ENCODE peak calls at places on chromosomes 13 and 19, in four cellular contexts. One of them, this sample, is unnamed.

GRCh38 chr13:30004204-30004603 is 153.8 kb upstream of the UBL3 start:
- DNase-seq in psoas muscle: no peak
- DNase-seq in Calu3: no peak
- DNase-seq in retinal pigment epithelial cell: no peak
- DNase-seq in this sample: peak; percentile 31

GRCh38 chr19:47726467-47726866 is 13.2 kb downstream of the EHD2 start:
- DNase-seq in psoas muscle: no peak
- DNase-seq in Calu3: no peak
- DNase-seq in retinal pigment epithelial cell: no peak
- DNase-seq in this sample: no peak

GRCh38 chr13:112078879-112079526 is 12.1 kb downstream of the SOX1 start:
- DNase-seq in psoas muscle: no peak
- DNase-seq in Calu3: no peak
- DNase-seq in retinal pigment epithelial cell: no peak
- DNase-seq in this sample: no peak

GRCh38 chr19:44142014-44142523 is 715 bp downstream of the ZNF234 start:
- DNase-seq in psoas muscle: no peak
- DNase-seq in Calu3: peak; percentile 7
- DNase-seq in retinal pigment epithelial cell: no peak
- DNase-seq in this sample: no peak

GRCh38 chr19:19261350-19262189 is 11.5 kb downstream of the TM6SF2 start:
- DNase-seq in psoas muscle: no peak
- DNase-seq in Calu3: no peak
- DNase-seq in retinal pigment epithelial cell: no peak
- DNase-seq in this sample: no peak

GRCh38 chr13:52599853-52600603 is 42.2 kb upstream of the HNRNPA1L2 start:
- DNase-seq in psoas muscle: peak; percentile 64
- DNase-seq in Calu3: no peak
- DNase-seq in retinal pigment epithelial cell: no peak
- DNase-seq in this sample: no peak

GRCh38 chr19:16588824-16589577 is 16.8 kb upstream of the SLC35E1 start:
- DNase-seq in psoas muscle: peak; percentile 39
- DNase-seq in Calu3: no peak
- DNase-seq in retinal pigment epithelial cell: no peak
- DNase-seq in this sample: no peak

GRCh38 chr19:28874742-28875141 is 338.2 kb downstream of the UQCRFS1 start:
- DNase-seq in psoas muscle: no peak
- DNase-seq in Calu3: no peak
- DNase-seq in retinal pigment epithelial cell: no peak
- DNase-seq in this sample: no peak

GRCh38 chr13:48235100-48235813 is 2.3 kb downstream of the ITM2B start:
- DNase-seq in psoas muscle: no peak
- DNase-seq in Calu3: peak; percentile 22
- DNase-seq in retinal pigment epithelial cell: no peak
- DNase-seq in this sample: no peak

GRCh38 chr13:100633461-100633860 is 41.1 kb downstream of the TMTC4 start:
- DNase-seq in psoas muscle: no peak
- DNase-seq in Calu3: no peak
- DNase-seq in retinal pigment epithelial cell: no peak
- DNase-seq in this sample: no peak

GRCh38 chr13:60931858-60932546 is 483.6 kb downstream of the PCDH20 start:
- DNase-seq in psoas muscle: no peak
- DNase-seq in Calu3: no peak
- DNase-seq in retinal pigment epithelial cell: no peak
- DNase-seq in this sample: no peak

GRCh38 chr19:10270180-10270615 is 722 bp upstream of the ICAM1 start:
- DNase-seq in psoas muscle: peak; percentile 84
- DNase-seq in Calu3: no peak
- DNase-seq in retinal pigment epithelial cell: no peak
- DNase-seq in this sample: no peak

GRCh38 chr19:6223461-6224307 is 56.1 kb downstream of the MLLT1 start:
- DNase-seq in psoas muscle: peak; percentile 66
- DNase-seq in Calu3: no peak
- DNase-seq in retinal pigment epithelial cell: no peak
- DNase-seq in this sample: no peak

GRCh38 chr19:16496613-16496983 is 404 bp downstream of the C19orf44 start:
- DNase-seq in psoas muscle: peak; percentile 89
- DNase-seq in Calu3: no peak
- DNase-seq in retinal pigment epithelial cell: peak; percentile 24
- DNase-seq in this sample: no peak

GRCh38 chr13:47426126-47426849 is 529.4 kb upstream of the HTR2A start:
- DNase-seq in psoas muscle: no peak
- DNase-seq in Calu3: peak; percentile 1
- DNase-seq in retinal pigment epithelial cell: peak; percentile 74
- DNase-seq in this sample: no peak

GRCh38 chr19:55116232-55117062 is 990 bp downstream of the PPP1R12C start:
- DNase-seq in psoas muscle: peak; percentile 80
- DNase-seq in Calu3: peak; percentile 28
- DNase-seq in retinal pigment epithelial cell: no peak
- DNase-seq in this sample: no peak
- TF ChIP-seq CTCF in psoas muscle: no peak
- TF ChIP-seq CTCF in Calu3: no peak
- TF ChIP-seq CTCF in retinal pigment epithelial cell: peak; percentile 1
- TF ChIP-seq CTCF in this sample: no peak

DNA sequence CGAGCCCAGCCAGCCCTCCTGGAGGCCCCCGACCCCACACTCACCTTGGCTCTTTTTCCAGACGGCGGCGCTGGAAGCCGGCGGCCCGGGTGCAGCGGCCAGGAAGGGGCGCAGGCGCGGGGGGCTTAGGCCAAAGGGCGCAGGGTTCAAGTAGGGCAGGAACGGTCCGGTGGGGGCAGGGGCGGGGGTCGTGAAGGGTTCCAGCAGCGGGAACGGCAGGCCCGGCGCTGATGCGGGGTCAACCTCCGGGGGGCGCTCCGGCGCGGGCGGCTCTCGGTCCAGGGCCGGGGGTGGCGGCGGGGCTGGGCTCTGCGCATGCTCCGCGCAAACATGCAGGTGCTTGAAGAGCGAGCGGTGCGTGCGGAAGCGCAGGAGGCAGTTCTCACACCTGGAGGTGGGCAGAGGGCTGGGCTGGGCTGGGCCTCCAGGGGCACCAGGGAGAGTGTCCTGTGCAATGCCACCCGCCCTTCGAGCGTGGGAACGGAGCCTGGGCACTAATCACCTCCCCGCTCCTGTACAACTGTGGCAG is 2.3 kb downstream of the ZNF414 start:
- DNase-seq in psoas muscle: no peak
- DNase-seq in Calu3: no peak
- DNase-seq in retinal pigment epithelial cell: no peak
- DNase-seq in this sample: no peak
- TF ChIP-seq CTCF in psoas muscle: no peak
- TF ChIP-seq CTCF in Calu3: no peak
- TF ChIP-seq CTCF in retinal pigment epithelial cell: no peak
- TF ChIP-seq CTCF in this sample: no peak

GRCh38 chr13:99610702-99611289 is 109.5 kb downstream of the TM9SF2 start:
- DNase-seq in psoas muscle: no peak
- DNase-seq in Calu3: no peak
- DNase-seq in retinal pigment epithelial cell: no peak
- DNase-seq in this sample: no peak
- TF ChIP-seq CTCF in psoas muscle: no peak
- TF ChIP-seq CTCF in Calu3: no peak
- TF ChIP-seq CTCF in retinal pigment epithelial cell: peak; percentile 33
- TF ChIP-seq CTCF in this sample: peak; percentile 51

GRCh38 chr13:80835902-80836301 is 495.0 kb upstream of the SPRY2 start:
- DNase-seq in psoas muscle: no peak
- DNase-seq in Calu3: no peak
- DNase-seq in retinal pigment epithelial cell: no peak
- DNase-seq in this sample: no peak
- TF ChIP-seq CTCF in psoas muscle: no peak
- TF ChIP-seq CTCF in Calu3: no peak
- TF ChIP-seq CTCF in retinal pigment epithelial cell: no peak
- TF ChIP-seq CTCF in this sample: no peak

GRCh38 chr13:87671031-87671823 is at the start of gene SLITRK5:
- DNase-seq in psoas muscle: peak; percentile 77
- DNase-seq in Calu3: no peak
- DNase-seq in retinal pigment epithelial cell: no peak
- DNase-seq in this sample: peak; percentile 91
- TF ChIP-seq CTCF in psoas muscle: peak; percentile 56
- TF ChIP-seq CTCF in Calu3: no peak
- TF ChIP-seq CTCF in retinal pigment epithelial cell: peak; percentile 87
- TF ChIP-seq CTCF in this sample: peak; percentile 94

GRCh38 chr19:58304748-58305064 is 471 bp upstream of the ERVK3-1 start:
- DNase-seq in psoas muscle: no peak
- DNase-seq in Calu3: no peak
- DNase-seq in retinal pigment epithelial cell: no peak
- DNase-seq in this sample: no peak

GRCh38 chr19:58304255-58304654 is 922 bp upstream of the ERVK3-1 start:
- DNase-seq in psoas muscle: no peak
- DNase-seq in Calu3: no peak
- DNase-seq in retinal pigment epithelial cell: no peak
- DNase-seq in this sample: no peak

GRCh38 chr19:58307736-58308135 is 2.6 kb downstream of the ERVK3-1 start:
- DNase-seq in psoas muscle: no peak
- DNase-seq in Calu3: no peak
- DNase-seq in retinal pigment epithelial cell: no peak
- DNase-seq in this sample: no peak

GRCh38 chr19:58305932-58306323 is 751 bp downstream of the ERVK3-1 start:
- DNase-seq in psoas muscle: no peak
- DNase-seq in Calu3: peak; percentile 30
- DNase-seq in retinal pigment epithelial cell: no peak
- DNase-seq in this sample: no peak

GRCh38 chr19:58305065-58305931 is at the start of gene ERVK3-1:
- DNase-seq in psoas muscle: peak; percentile 98
- DNase-seq in Calu3: peak; percentile 96
- DNase-seq in retinal pigment epithelial cell: peak; percentile 89
- DNase-seq in this sample: peak; percentile 94
- TF ChIP-seq CTCF in psoas muscle: peak; percentile 19
- TF ChIP-seq CTCF in Calu3: no peak
- TF ChIP-seq CTCF in retinal pigment epithelial cell: no peak
- TF ChIP-seq CTCF in this sample: peak; percentile 43

GRCh38 chr13:31699650-31700049 is 39.7 kb upstream of the RXFP2 start:
- DNase-seq in psoas muscle: no peak
- DNase-seq in Calu3: no peak
- DNase-seq in retinal pigment epithelial cell: no peak
- DNase-seq in this sample: no peak
- TF ChIP-seq CTCF in psoas muscle: no peak
- TF ChIP-seq CTCF in Calu3: no peak
- TF ChIP-seq CTCF in retinal pigment epithelial cell: no peak
- TF ChIP-seq CTCF in this sample: peak; percentile 53

This sample was measured in type B pancreatic cell.